ENCODE peak calls at places on chromosome 22, in four cellular contexts. I, T, C and R are unnamed samples. For H3K4me1, the result is how much of the 10 kb centered on the place peaks cover.

GRCh38 chr22:38305481-38306448 is 11.5 kb downstream of the CSNK1E start:
- DNase-seq in I (no peak), C (peak), T (peak), R (peak)

GRCh38 chr22:47625531-47626427 is 863.3 kb downstream of the TBC1D22A start:
- DNase-seq in T (no peak), C (no peak), I (peak), R (peak)

GRCh38 chr22:47437636-47438035 is 675.2 kb downstream of the TBC1D22A start:
- DNase-seq in C (no peak), T (no peak), I (no peak), R (no peak)

GRCh38 chr22:29716814-29717213 is 3.0 kb upstream of the CABP7 start:
- DNase-seq in C (peak), T (peak), I (no peak), R (peak)

GRCh38 chr22:33210129-33210784 is 152.1 kb upstream of the SYN3 start:
- DNase-seq in T (peak), C (peak), I (no peak), R (peak)

GRCh38 chr22:27726726-27727449 is 74.7 kb downstream of the MN1 start:
- DNase-seq in I (peak), T (peak), C (no peak), R (peak)

GRCh38 chr22:39446239-39446721 is 10.5 kb upstream of the MGAT3 start:
- DNase-seq in T (peak), C (peak), I (no peak), R (peak)

GRCh38 chr22:28594784-28595324 is 84.8 kb downstream of the TTC28 start:
- DNase-seq in C (peak), I (no peak), T (peak), R (no peak)

GRCh38 chr22:20803696-20804324 is 29.9 kb downstream of the SERPIND1 start:
- DNase-seq in T (peak), I (no peak), C (peak), R (peak)

GRCh38 chr22:47612136-47612910 is 849.9 kb downstream of the TBC1D22A start:
- DNase-seq in T (no peak), C (no peak), I (no peak), R (no peak)

GRCh38 chr22:41902016-41902415 is 12.9 kb downstream of the SHISA8 start:
- DNase-seq in C (no peak), T (no peak), I (no peak), R (no peak)

GRCh38 chr22:17808688-17809403 is 34.6 kb upstream of the BID start:
- DNase-seq in C (no peak), T (no peak), I (no peak), R (peak)

GRCh38 chr22:41092023-41092817 is at the start of gene EP300:
- DNase-seq in T (peak), C (peak), I (peak), R (peak)

GRCh38 chr22:33811686-33812085 is 108.6 kb downstream of the LARGE1 start:
- DNase-seq in I (peak), C (peak), T (peak), R (no peak)

GRCh38 chr22:23401910-23402274 is 178.2 kb downstream of the IGLL1 start:
- DNase-seq in T (no peak), I (no peak), C (no peak), R (peak)

GRCh38 chr22:39661842-39662676 is 91.5 kb downstream of the CACNA1I start:
- DNase-seq in C (peak), T (peak), I (no peak), R (peak)

GRCh38 chr22:30208631-30209603 is 37.6 kb downstream of the LIF start:
- DNase-seq in I (peak), C (no peak), T (no peak), R (peak)

GRCh38 chr22:35154937-35155387 is 89.0 kb downstream of the ISX start:
- DNase-seq in I (peak), T (peak), C (peak), R (peak)

GRCh38 chr22:31177420-31178162 is 17.6 kb downstream of the RNF185 start:
- DNase-seq in I (no peak), C (no peak), T (no peak), R (no peak)

GRCh38 chr22:38269466-38269865 is 3.3 kb downstream of the TMEM184B start:
- DNase-seq in T (no peak), C (no peak), I (no peak), R (no peak)

GRCh38 chr22:30038219-30038618 is 42.0 kb upstream of the HORMAD2 start:
- DNase-seq in C (no peak), I (no peak), T (no peak), R (no peak)

GRCh38 chr22:44638966-44639739 is 62.9 kb upstream of the PRR5 start:
- DNase-seq in T (no peak), I (peak), C (no peak), R (no peak)

GRCh38 chr22:39417641-39418040 is 18.1 kb downstream of the TAB1 start:
- DNase-seq in C (no peak), I (no peak), T (no peak), R (no peak)

GRCh38 chr22:23219787-23220484 is 39.6 kb downstream of the BCR start:
- DNase-seq in I (no peak), T (no peak), C (no peak), R (peak)

GRCh38 chr22:23282089-23282501 is 101.8 kb downstream of the BCR start:
- DNase-seq in T (no peak), I (peak), C (no peak), R (no peak)

GRCh38 chr22:21025763-21026755 is 6.3 kb downstream of the SLC7A4 start:
- DNase-seq in C (no peak), T (no peak), I (no peak), R (no peak)

GRCh38 chr22:30116362-30117117 is 36.3 kb downstream of the HORMAD2 start:
- DNase-seq in T (no peak), C (peak), I (no peak), R (no peak)

GRCh38 chr22:46103664-46104063 is 46.7 kb upstream of the PPARA start:
- DNase-seq in T (no peak), I (no peak), C (no peak), R (no peak)
- H3K4me1 ChIP-seq in T (under half), I (half or more), C (under half), R (under half)

GRCh38 chr22:36236338-36237319 is 2.7 kb downstream of the APOL2 start:
- DNase-seq in I (no peak), T (no peak), C (peak), R (no peak)

GRCh38 chr22:36234211-36234610 is 5.1 kb downstream of the APOL2 start:
- DNase-seq in C (no peak), T (no peak), I (no peak), R (no peak)

GRCh38 chr22:36235585-36235984 is 3.7 kb downstream of the APOL2 start:
- DNase-seq in T (no peak), C (no peak), I (no peak), R (no peak)

GRCh38 chr22:36233796-36234195 is 5.5 kb downstream of the APOL2 start:
- DNase-seq in C (no peak), I (no peak), T (no peak), R (no peak)

DNA sequence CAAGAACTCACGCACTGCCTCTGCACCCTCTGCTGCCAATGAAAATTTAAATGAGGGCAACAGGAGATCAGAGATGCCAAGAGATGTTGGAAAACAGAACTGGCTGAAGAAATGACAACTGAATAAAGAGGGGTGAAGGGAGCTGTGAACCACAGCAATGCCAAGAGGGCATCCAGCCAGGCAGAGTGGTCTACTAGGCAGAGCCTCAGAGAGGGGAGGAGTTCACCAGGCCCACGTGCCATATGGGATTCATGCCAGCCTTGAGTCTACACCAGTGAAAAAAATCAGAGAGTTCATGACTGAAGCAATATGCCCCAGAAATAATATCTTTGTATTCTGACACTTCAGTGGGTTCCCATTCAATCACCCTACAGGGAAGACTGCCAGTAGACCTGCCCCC is 4.4 kb downstream of the APOL2 start:
- DNase-seq in I (no peak), T (no peak), C (no peak), R (no peak)
- H3K4me1 ChIP-seq in I (under half), T (under half), C (under half), R (under half)

GRCh38 chr22:25930710-25931353 is 188.8 kb downstream of the MYO18B start:
- DNase-seq in T (no peak), C (no peak), I (no peak), R (peak)

GRCh38 chr22:25928038-25928437 is 186.1 kb downstream of the MYO18B start:
- DNase-seq in T (peak), I (no peak), C (no peak), R (peak)

GRCh38 chr22:25930083-25930482 is 188.1 kb downstream of the MYO18B start:
- DNase-seq in C (no peak), T (no peak), I (no peak), R (peak)

GRCh38 chr22:25933158-25933788 is 191.3 kb downstream of the MYO18B start:
- DNase-seq in T (no peak), I (no peak), C (no peak), R (peak)

DNA sequence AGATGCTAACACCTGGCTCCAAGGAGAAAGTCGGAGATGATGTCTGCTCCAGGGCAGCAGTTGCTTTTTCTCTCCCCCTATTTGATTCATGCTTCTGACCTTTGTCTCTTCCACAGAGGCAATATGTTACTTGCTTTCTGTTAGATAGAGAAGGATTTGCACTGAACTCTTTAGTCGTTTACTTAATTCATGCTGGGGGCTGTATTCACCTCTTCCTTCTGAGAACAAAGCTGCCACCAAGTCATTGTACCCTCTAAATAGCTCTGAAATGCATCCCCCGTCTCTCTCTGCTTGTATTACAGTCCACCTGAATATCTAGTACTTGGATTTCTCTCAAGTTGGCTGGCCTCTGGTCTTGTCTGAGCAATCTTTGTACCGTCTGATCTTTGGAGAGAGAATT is 187.5 kb downstream of the MYO18B start:
- DNase-seq in C (peak), T (no peak), I (no peak), R (peak)
- H3K4me1 ChIP-seq in C (under half), T (under half), I (under half), R (under half)

GRCh38 chr22:49951986-49952896 is 8.3 kb upstream of the PIM3 start:
- DNase-seq in C (no peak), I (no peak), T (no peak), R (no peak)

GRCh38 chr22:49953027-49953679 is 7.4 kb upstream of the PIM3 start:
- DNase-seq in I (no peak), T (no peak), C (no peak), R (no peak)

GRCh38 chr22:49951001-49951677 is 9.4 kb upstream of the PIM3 start:
- DNase-seq in I (no peak), C (no peak), T (no peak), R (peak)

GRCh38 chr22:49950396-49950994 is 10.1 kb upstream of the PIM3 start:
- DNase-seq in C (no peak), T (no peak), I (no peak), R (peak)

DNA sequence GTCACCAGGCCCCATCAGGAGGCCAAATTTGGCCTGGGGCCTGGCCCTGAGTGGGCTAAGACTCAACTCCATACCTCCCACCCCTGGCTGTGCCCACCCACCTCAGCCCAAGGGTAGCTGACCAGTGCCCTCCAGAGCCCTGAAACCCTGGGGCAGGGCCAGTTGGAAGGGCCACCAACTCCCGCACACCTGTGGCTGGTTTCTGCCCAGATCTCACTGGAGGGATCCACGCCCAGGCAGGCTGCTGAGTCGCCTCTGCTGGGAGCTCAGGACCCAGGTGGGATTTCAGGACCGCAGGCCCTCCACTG is 8.9 kb upstream of the PIM3 start:
- DNase-seq in I (no peak), T (no peak), C (no peak), R (peak)
- H3K4me1 ChIP-seq in I (under half), T (under half), C (under half), R (under half)

DNA sequence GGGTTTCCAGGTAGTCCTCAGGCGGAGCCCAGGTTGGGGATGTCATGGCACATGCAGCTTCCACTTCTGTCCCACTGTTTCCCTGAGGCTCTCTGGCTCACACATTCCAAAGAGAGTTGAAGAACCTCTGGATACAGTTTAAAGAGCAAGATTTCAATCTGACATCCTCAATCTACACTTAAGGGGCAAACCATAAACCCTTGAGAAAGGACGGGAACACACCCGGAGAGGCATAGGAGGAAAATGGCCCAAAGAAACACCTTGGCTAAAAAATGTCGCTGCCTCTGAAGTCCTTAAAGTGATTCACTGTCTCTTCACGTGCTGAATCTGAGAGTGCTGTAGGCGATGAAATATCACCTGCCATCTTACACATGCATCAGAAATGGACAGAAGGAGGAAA is 70.9 kb upstream of the ARFGAP3 start:
- DNase-seq in C (no peak), I (no peak), T (no peak), R (no peak)
- H3K4me1 ChIP-seq in C (under half), I (half or more), T (under half), R (under half)

DNA sequence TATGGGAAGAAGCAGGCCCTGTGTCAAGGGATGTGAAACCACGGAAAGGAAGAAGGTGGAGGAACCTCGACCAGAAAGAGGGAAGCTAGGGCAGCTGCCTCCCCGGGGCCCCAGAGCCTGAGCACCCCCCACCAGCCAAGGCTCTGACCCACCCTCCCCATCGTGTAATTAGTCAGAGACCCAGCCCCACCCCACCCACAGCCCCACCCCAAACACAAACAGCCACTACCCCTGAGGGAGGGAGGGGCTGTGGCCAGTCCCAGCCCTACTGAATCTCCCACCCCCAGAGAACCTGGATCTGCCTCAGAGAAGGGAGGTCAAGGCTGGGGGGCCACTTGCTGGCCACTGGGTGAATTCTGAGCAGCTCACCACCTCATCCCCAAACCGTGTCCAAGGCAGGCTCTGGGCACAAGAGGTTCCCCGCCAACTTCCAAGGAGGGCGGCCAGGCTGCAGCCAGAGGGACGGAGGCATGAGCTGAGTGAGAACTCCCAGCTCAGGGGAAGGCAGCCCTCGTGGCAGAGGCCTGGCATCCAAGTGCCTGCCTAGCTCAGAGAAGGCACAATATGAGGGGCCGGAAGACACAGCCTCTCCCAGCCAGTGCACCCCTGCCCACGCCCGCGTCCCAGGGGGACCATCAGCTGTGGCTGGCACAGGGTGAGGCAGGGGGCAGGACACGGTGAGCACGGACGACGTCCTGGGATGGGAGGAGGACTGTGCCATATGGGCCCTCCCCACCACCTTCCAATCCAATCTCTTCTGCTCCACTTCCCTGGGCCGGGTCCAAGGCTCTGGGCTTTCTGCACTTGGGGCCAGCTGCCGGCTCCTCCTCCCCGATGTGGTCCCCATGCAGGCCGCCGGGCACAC is 2.7 kb downstream of the PLXNB2 start:
- DNase-seq in C (no peak), T (no peak), I (peak), R (no peak)
- H3K4me1 ChIP-seq in C (under half), T (under half), I (half or more), R (under half)

DNA sequence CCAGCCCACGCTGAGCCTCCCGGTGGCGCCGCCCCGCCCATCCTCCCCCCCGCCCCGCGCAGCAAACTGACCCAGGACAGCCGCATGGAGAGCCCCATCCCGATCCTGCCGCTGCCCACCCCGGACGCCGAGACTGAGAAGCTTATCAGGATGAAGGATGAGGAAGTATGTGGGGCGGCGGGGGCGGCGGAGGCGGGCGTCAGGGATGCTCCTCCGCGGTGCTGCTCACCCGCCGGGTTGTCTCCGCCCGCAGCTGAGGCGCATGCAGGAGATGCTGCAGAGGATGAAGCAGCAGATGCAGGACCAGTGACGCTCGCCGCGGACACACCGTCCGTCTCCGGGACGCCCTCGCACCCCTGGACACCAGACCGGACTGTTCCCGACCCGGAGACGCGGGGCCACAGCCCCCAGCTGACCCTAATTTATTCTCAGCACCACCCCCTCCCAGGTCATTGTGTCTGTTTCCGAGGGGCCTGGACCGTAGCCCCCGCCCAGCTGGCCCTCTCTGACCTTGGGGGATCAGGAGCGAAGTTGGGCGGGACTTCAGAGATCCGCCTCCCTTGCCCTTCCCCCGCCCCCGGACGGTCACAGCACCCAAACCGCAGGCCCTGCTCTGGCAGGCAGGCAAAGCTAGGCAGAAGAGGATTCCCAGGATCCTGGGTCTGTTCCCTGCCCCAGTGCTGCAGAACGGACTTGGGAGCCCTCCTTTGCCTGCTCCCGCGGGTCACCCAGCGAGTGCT is 994 bp upstream of the GP1BB start:
- DNase-seq in I (no peak), T (peak), C (peak), R (peak)
- H3K4me1 ChIP-seq in I (under half), T (under half), C (under half), R (under half)